ENCODE peak calls at places on chromosome 18, in nine cellular contexts. R, P, J, S, Z, X, O, K and E are unnamed samples.

GRCh38 chr18:58942486-58942885 is 77.8 kb downstream of the ZNF532 start:
- DNase-seq in R (no peak), P (no peak), J (no peak), S (peak; percentile 67), Z (no peak), X (no peak), O (no peak), K (no peak), E (no peak)

GRCh38 chr18:48018806-48019295 is 88.4 kb upstream of the SMAD2 start:
- DNase-seq in R (no peak), P (no peak), J (no peak), S (no peak), Z (no peak), X (no peak), O (no peak), K (no peak), E (no peak)

GRCh38 chr18:68438983-68439382 is 275.9 kb downstream of the TMX3 start:
- DNase-seq in R (peak; percentile 5), P (no peak), J (no peak), S (peak; percentile 26), Z (no peak), X (peak; percentile 32), O (no peak), K (no peak), E (no peak)

GRCh38 chr18:77765468-77765867 is 515.8 kb downstream of the GALR1 start:
- DNase-seq in R (peak; percentile 7), P (no peak), J (no peak), S (peak; percentile 72), Z (no peak), X (peak; percentile 69), O (no peak), K (no peak), E (no peak)

GRCh38 chr18:78727057-78727739 is 252.4 kb upstream of the SALL3 start:
- DNase-seq in R (no peak), P (no peak), J (no peak), S (no peak), Z (no peak), X (no peak), O (no peak), K (no peak), E (no peak)

GRCh38 chr18:48136051-48136543 is 205.6 kb upstream of the SMAD2 start:
- DNase-seq in R (peak; percentile 28), P (no peak), J (no peak), S (no peak), Z (no peak), X (peak; percentile 51), O (no peak), K (no peak), E (no peak)

GRCh38 chr18:24397694-24398365 is at the start of gene OSBPL1A:
- DNase-seq in R (peak; percentile 96), P (peak; percentile 88), J (peak; percentile 82), S (peak; percentile 97), Z (peak; percentile 91), X (no peak), O (peak; percentile 76), K (peak; percentile 89), E (peak; percentile 93)

GRCh38 chr18:23071285-23071684 is 64.0 kb upstream of the CABLES1 start:
- DNase-seq in R (peak; percentile 58), P (peak; percentile 46), J (no peak), S (peak; percentile 18), Z (no peak), X (no peak), O (peak; percentile 70), K (no peak), E (peak; percentile 88)

GRCh38 chr18:68992719-68993482 is 195.0 kb downstream of the CCDC102B start:
- DNase-seq in R (no peak), P (no peak), J (no peak), S (no peak), Z (no peak), X (peak; percentile 7), O (no peak), K (no peak), E (no peak)

GRCh38 chr18:51621103-51621969 is 423.9 kb upstream of the MEX3C start:
- DNase-seq in R (peak; percentile 65), P (peak; percentile 23), J (no peak), S (peak; percentile 68), Z (peak; percentile 1), X (peak; percentile 77), O (peak; percentile 5), K (peak; percentile 31), E (peak; percentile 36)

GRCh38 chr18:43893001-43893637 is 615.8 kb upstream of the SYT4 start:
- DNase-seq in R (peak; percentile 5), P (no peak), J (peak; percentile 4), S (peak; percentile 76), Z (no peak), X (no peak), O (no peak), K (no peak), E (peak; percentile 19)

GRCh38 chr18:3449702-3450357 is at the start of gene TGIF1:
- DNase-seq in R (peak; percentile 88), P (no peak), J (no peak), S (peak; percentile 92), Z (peak; percentile 70), X (peak; percentile 84), O (peak; percentile 42), K (peak; percentile 64), E (peak; percentile 61)

GRCh38 chr18:46356278-46357033 is 252.3 kb downstream of the HAUS1 start:
- DNase-seq in R (no peak), P (no peak), J (no peak), S (no peak), Z (no peak), X (no peak), O (no peak), K (no peak), E (no peak)

GRCh38 chr18:58977223-58977622 is 112.5 kb downstream of the ZNF532 start:
- DNase-seq in R (no peak), P (no peak), J (no peak), S (peak; percentile 23), Z (no peak), X (no peak), O (no peak), K (no peak), E (no peak)

GRCh38 chr18:44842588-44843412 is 162.1 kb downstream of the SETBP1 start:
- DNase-seq in R (no peak), P (no peak), J (no peak), S (no peak), Z (no peak), X (no peak), O (no peak), K (no peak), E (no peak)

GRCh38 chr18:12271376-12272235 is 17.4 kb downstream of the CIDEA start:
- DNase-seq in R (peak; percentile 82), P (peak; percentile 71), J (no peak), S (peak; percentile 92), Z (peak; percentile 49), X (peak; percentile 91), O (peak; percentile 59), K (peak; percentile 35), E (peak; percentile 68)

GRCh38 chr18:23226930-23227728 is 91.8 kb downstream of the CABLES1 start:
- DNase-seq in R (no peak), P (no peak), J (no peak), S (peak; percentile 87), Z (no peak), X (no peak), O (no peak), K (no peak), E (peak; percentile 68)

GRCh38 chr18:77822552-77823138 is 573.0 kb downstream of the GALR1 start:
- DNase-seq in R (no peak), P (no peak), J (no peak), S (no peak), Z (no peak), X (peak; percentile 48), O (no peak), K (no peak), E (no peak)

GRCh38 chr18:67104700-67105284 is 411.7 kb downstream of the DSEL start:
- DNase-seq in R (peak; percentile 69), P (no peak), J (peak; percentile 2), S (peak; percentile 78), Z (no peak), X (peak; percentile 56), O (peak; percentile 32), K (peak; percentile 24), E (peak; percentile 50)

GRCh38 chr18:31835528-31836138 is 75.0 kb upstream of the SLC25A52 start:
- DNase-seq in R (peak; percentile 28), P (no peak), J (no peak), S (peak; percentile 41), Z (no peak), X (no peak), O (no peak), K (no peak), E (no peak)

GRCh38 chr18:12420831-12421421 is 13.2 kb downstream of the PRELID3A start:
- DNase-seq in R (no peak), P (peak; percentile 33), J (no peak), S (peak; percentile 63), Z (no peak), X (peak; percentile 91), O (no peak), K (peak; percentile 43), E (no peak)

GRCh38 chr18:76573325-76574025 is 78.4 kb upstream of the ZNF516 start:
- DNase-seq in R (no peak), P (no peak), J (no peak), S (peak; percentile 31), Z (no peak), X (no peak), O (no peak), K (no peak), E (peak; percentile 32)

GRCh38 chr18:42087195-42087594 is 132.2 kb downstream of the PIK3C3 start:
- DNase-seq in R (no peak), P (no peak), J (no peak), S (no peak), Z (no peak), X (no peak), O (no peak), K (no peak), E (no peak)

GRCh38 chr18:43692291-43692690 is 415.0 kb upstream of the SYT4 start:
- DNase-seq in R (no peak), P (no peak), J (no peak), S (peak; percentile 84), Z (no peak), X (no peak), O (no peak), K (no peak), E (no peak)

GRCh38 chr18:41206341-41206740 is 748.7 kb upstream of the PIK3C3 start:
- DNase-seq in R (no peak), P (no peak), J (no peak), S (no peak), Z (no peak), X (no peak), O (no peak), K (no peak), E (no peak)